ENCODE peak calls at places on chromosomes 12 and 14, in six cellular contexts. One of them, this sample, is unnamed.

GRCh38 chr12:54021432-54022013 is 6.7 kb upstream of the HOXC6 start:
- DNase-seq in stimulated activated CD4-positive, alpha-beta T cell treated with anti-CD3 and anti-CD28 coated beads, Interleukin-15, amount 100 ng/mL, for 1 hour: no peak
- DNase-seq in effector memory CD4-positive, alpha-beta T cell: no peak
- DNase-seq in HS-5: no peak
- DNase-seq in NCI-H2107: no peak
- DNase-seq in left ventricle myocardium inferior: no peak
- DNase-seq in this sample: no peak

GRCh38 chr14:89730692-89731091 is 223.8 kb downstream of the EFCAB11 start:
- DNase-seq in HS-5: no peak
- DNase-seq in effector memory CD4-positive, alpha-beta T cell: no peak
- DNase-seq in stimulated activated CD4-positive, alpha-beta T cell treated with anti-CD3 and anti-CD28 coated beads, Interleukin-15, amount 100 ng/mL, for 1 hour: no peak
- DNase-seq in left ventricle myocardium inferior: no peak
- DNase-seq in NCI-H2107: no peak
- DNase-seq in this sample: no peak

GRCh38 chr14:68633131-68633991 is 159.5 kb downstream of the ZFP36L1 start:
- DNase-seq in effector memory CD4-positive, alpha-beta T cell: no peak
- DNase-seq in left ventricle myocardium inferior: peak; percentile 63
- DNase-seq in NCI-H2107: peak; percentile 18
- DNase-seq in stimulated activated CD4-positive, alpha-beta T cell treated with anti-CD3 and anti-CD28 coated beads, Interleukin-15, amount 100 ng/mL, for 1 hour: no peak
- DNase-seq in HS-5: no peak
- DNase-seq in this sample: no peak

GRCh38 chr14:68936476-68936875 is 42.6 kb downstream of the ACTN1 start:
- DNase-seq in left ventricle myocardium inferior: no peak
- DNase-seq in stimulated activated CD4-positive, alpha-beta T cell treated with anti-CD3 and anti-CD28 coated beads, Interleukin-15, amount 100 ng/mL, for 1 hour: no peak
- DNase-seq in NCI-H2107: no peak
- DNase-seq in HS-5: no peak
- DNase-seq in effector memory CD4-positive, alpha-beta T cell: no peak
- DNase-seq in this sample: no peak

GRCh38 chr14:75842624-75843023 is 139.2 kb downstream of the TGFB3 start:
- DNase-seq in stimulated activated CD4-positive, alpha-beta T cell treated with anti-CD3 and anti-CD28 coated beads, Interleukin-15, amount 100 ng/mL, for 1 hour: no peak
- DNase-seq in left ventricle myocardium inferior: no peak
- DNase-seq in effector memory CD4-positive, alpha-beta T cell: no peak
- DNase-seq in HS-5: no peak
- DNase-seq in NCI-H2107: no peak
- DNase-seq in this sample: no peak

GRCh38 chr14:101183376-101184103 is 280.0 kb upstream of the RTL1 start:
- DNase-seq in HS-5: no peak
- DNase-seq in effector memory CD4-positive, alpha-beta T cell: no peak
- DNase-seq in NCI-H2107: no peak
- DNase-seq in stimulated activated CD4-positive, alpha-beta T cell treated with anti-CD3 and anti-CD28 coated beads, Interleukin-15, amount 100 ng/mL, for 1 hour: no peak
- DNase-seq in left ventricle myocardium inferior: no peak
- DNase-seq in this sample: no peak

GRCh38 chr14:80850197-80850814 is 91.2 kb downstream of the CEP128 start:
- DNase-seq in left ventricle myocardium inferior: no peak
- DNase-seq in HS-5: peak; percentile 20
- DNase-seq in stimulated activated CD4-positive, alpha-beta T cell treated with anti-CD3 and anti-CD28 coated beads, Interleukin-15, amount 100 ng/mL, for 1 hour: no peak
- DNase-seq in effector memory CD4-positive, alpha-beta T cell: no peak
- DNase-seq in NCI-H2107: no peak
- DNase-seq in this sample: no peak

GRCh38 chr12:93526786-93527428 is 45.6 kb upstream of the SOCS2 start:
- DNase-seq in stimulated activated CD4-positive, alpha-beta T cell treated with anti-CD3 and anti-CD28 coated beads, Interleukin-15, amount 100 ng/mL, for 1 hour: no peak
- DNase-seq in NCI-H2107: no peak
- DNase-seq in HS-5: peak; percentile 70
- DNase-seq in left ventricle myocardium inferior: no peak
- DNase-seq in effector memory CD4-positive, alpha-beta T cell: no peak
- DNase-seq in this sample: no peak

GRCh38 chr14:35829449-35829848 is 3.3 kb downstream of the BRMS1L start:
- DNase-seq in HS-5: no peak
- DNase-seq in left ventricle myocardium inferior: no peak
- DNase-seq in NCI-H2107: no peak
- DNase-seq in effector memory CD4-positive, alpha-beta T cell: no peak
- DNase-seq in stimulated activated CD4-positive, alpha-beta T cell treated with anti-CD3 and anti-CD28 coated beads, Interleukin-15, amount 100 ng/mL, for 1 hour: no peak
- DNase-seq in this sample: no peak

GRCh38 chr14:36582011-36582873 is at the start of gene NKX2-8:
- DNase-seq in left ventricle myocardium inferior: no peak
- DNase-seq in stimulated activated CD4-positive, alpha-beta T cell treated with anti-CD3 and anti-CD28 coated beads, Interleukin-15, amount 100 ng/mL, for 1 hour: no peak
- DNase-seq in HS-5: no peak
- DNase-seq in effector memory CD4-positive, alpha-beta T cell: no peak
- DNase-seq in NCI-H2107: peak; percentile 39
- DNase-seq in this sample: no peak

GRCh38 chr12:119749666-119750065 is 81.7 kb downstream of the PRKAB1 start:
- DNase-seq in effector memory CD4-positive, alpha-beta T cell: no peak
- DNase-seq in HS-5: no peak
- DNase-seq in left ventricle myocardium inferior: no peak
- DNase-seq in NCI-H2107: no peak
- DNase-seq in stimulated activated CD4-positive, alpha-beta T cell treated with anti-CD3 and anti-CD28 coated beads, Interleukin-15, amount 100 ng/mL, for 1 hour: no peak
- DNase-seq in this sample: no peak

GRCh38 chr12:53543539-53543938 is 36.3 kb upstream of the NPFF start:
- DNase-seq in left ventricle myocardium inferior: peak; percentile 28
- DNase-seq in NCI-H2107: peak; percentile 49
- DNase-seq in effector memory CD4-positive, alpha-beta T cell: no peak
- DNase-seq in HS-5: no peak
- DNase-seq in stimulated activated CD4-positive, alpha-beta T cell treated with anti-CD3 and anti-CD28 coated beads, Interleukin-15, amount 100 ng/mL, for 1 hour: peak; percentile 20
- DNase-seq in this sample: peak; percentile 48

GRCh38 chr12:94511506-94511905 is 51.8 kb upstream of the CEP83 start:
- DNase-seq in left ventricle myocardium inferior: no peak
- DNase-seq in NCI-H2107: no peak
- DNase-seq in effector memory CD4-positive, alpha-beta T cell: no peak
- DNase-seq in HS-5: no peak
- DNase-seq in stimulated activated CD4-positive, alpha-beta T cell treated with anti-CD3 and anti-CD28 coated beads, Interleukin-15, amount 100 ng/mL, for 1 hour: no peak
- DNase-seq in this sample: no peak

GRCh38 chr14:92515510-92516343 is 2.1 kb downstream of the RIN3 start:
- DNase-seq in stimulated activated CD4-positive, alpha-beta T cell treated with anti-CD3 and anti-CD28 coated beads, Interleukin-15, amount 100 ng/mL, for 1 hour: no peak
- DNase-seq in effector memory CD4-positive, alpha-beta T cell: no peak
- DNase-seq in NCI-H2107: no peak
- DNase-seq in HS-5: no peak
- DNase-seq in left ventricle myocardium inferior: no peak
- DNase-seq in this sample: no peak

GRCh38 chr12:109475993-109476806 is 900 bp downstream of the KCTD10 start:
- DNase-seq in HS-5: no peak
- DNase-seq in NCI-H2107: no peak
- DNase-seq in effector memory CD4-positive, alpha-beta T cell: no peak
- DNase-seq in left ventricle myocardium inferior: no peak
- DNase-seq in stimulated activated CD4-positive, alpha-beta T cell treated with anti-CD3 and anti-CD28 coated beads, Interleukin-15, amount 100 ng/mL, for 1 hour: no peak
- DNase-seq in this sample: no peak

GRCh38 chr12:52126605-52127578 is 47.4 kb downstream of the SMIM41 start:
- DNase-seq in HS-5: no peak
- DNase-seq in stimulated activated CD4-positive, alpha-beta T cell treated with anti-CD3 and anti-CD28 coated beads, Interleukin-15, amount 100 ng/mL, for 1 hour: no peak
- DNase-seq in left ventricle myocardium inferior: peak; percentile 46
- DNase-seq in NCI-H2107: no peak
- DNase-seq in effector memory CD4-positive, alpha-beta T cell: no peak
- DNase-seq in this sample: no peak

GRCh38 chr12:91180577-91180976 is 2.0 kb downstream of the DCN start:
- DNase-seq in NCI-H2107: no peak
- DNase-seq in stimulated activated CD4-positive, alpha-beta T cell treated with anti-CD3 and anti-CD28 coated beads, Interleukin-15, amount 100 ng/mL, for 1 hour: no peak
- DNase-seq in HS-5: peak; percentile 47
- DNase-seq in effector memory CD4-positive, alpha-beta T cell: no peak
- DNase-seq in left ventricle myocardium inferior: no peak
- DNase-seq in this sample: no peak

This sample was measured in stimulated activated naive CD8-positive, alpha-beta T cell treated with anti-CD3 and anti-CD28 coated beads, Interleukin-15, amount 100 ng/mL, for 72 hours.